ENCODE peak calls at places on chromosomes 5 and 9, in four cellular contexts. P is PC-3, D is Peyer's patch, Y is colonic mucosa. S is an unnamed sample.

GRCh38 chr5:139167533-139167932 is 30.6 kb downstream of the SIL1 start:
- DNase-seq in D (no peak), Y (no peak), P (no peak), S (no peak)

GRCh38 chr9:16119861-16120641 is 567.2 kb downstream of the CCDC171 start:
- DNase-seq in Y (no peak), D (no peak), P (no peak), S (no peak)

GRCh38 chr5:170184007-170184687 is 48.6 kb upstream of the C5orf58 start:
- DNase-seq in D (peak; percentile 62), Y (peak; percentile 53), P (peak; percentile 74), S (peak; percentile 33)

GRCh38 chr9:23663946-23664345 is 162.1 kb downstream of the ELAVL2 start:
- DNase-seq in Y (no peak), D (no peak), P (no peak), S (no peak)

GRCh38 chr9:116271991-116272390 is 118.4 kb downstream of the PAPPA start:
- DNase-seq in Y (no peak), P (no peak), D (no peak), S (no peak)

GRCh38 chr5:8839361-8840055 is 706.4 kb downstream of the SEMA5A start:
- DNase-seq in Y (no peak), P (no peak), D (no peak), S (no peak)

GRCh38 chr5:485113-485942 is 38.9 kb downstream of the SLC9A3 start:
- DNase-seq in P (no peak), Y (no peak), D (no peak), S (no peak)

GRCh38 chr5:152689275-152689711 is 284.2 kb upstream of the NMUR2 start:
- DNase-seq in Y (no peak), P (no peak), D (no peak), S (no peak)

GRCh38 chr5:75342836-75343235 is 5.8 kb downstream of the HMGCR start:
- DNase-seq in D (no peak), Y (no peak), P (peak; percentile 20), S (no peak)

GRCh38 chr9:89811896-89812450 is 207.2 kb downstream of the GADD45G start:
- DNase-seq in Y (no peak), P (no peak), D (no peak), S (no peak)

GRCh38 chr5:151618907-151619306 is 27.8 kb upstream of the FAT2 start:
- DNase-seq in Y (no peak), D (no peak), P (peak; percentile 43), S (no peak)

GRCh38 chr5:174315471-174315870 is 270.0 kb downstream of the NSG2 start:
- DNase-seq in Y (no peak), D (no peak), P (no peak), S (no peak)

GRCh38 chr9:123407537-123407828 is 51.5 kb downstream of the CRB2 start:
- DNase-seq in Y (no peak), P (no peak), D (no peak), S (no peak)

GRCh38 chr9:101235105-101235866 is 149.5 kb downstream of the BAAT start:
- DNase-seq in D (no peak), Y (no peak), P (peak; percentile 26), S (no peak)

GRCh38 chr5:149203896-149204544 is 62.7 kb downstream of the ABLIM3 start:
- DNase-seq in P (peak; percentile 45), D (no peak), Y (no peak), S (no peak)

GRCh38 chr5:32498484-32498883 is 53.9 kb upstream of the ZFR start:
- DNase-seq in D (no peak), Y (no peak), P (no peak), S (no peak)

GRCh38 chr5:66436721-66437120 is 159.5 kb upstream of the MAST4 start:
- DNase-seq in Y (no peak), D (no peak), P (peak; percentile 1), S (no peak)

GRCh38 chr5:59107692-59108091 is 524.8 kb downstream of the RAB3C start:
- DNase-seq in D (no peak), P (no peak), Y (no peak), S (no peak)

GRCh38 chr5:180790020-180790419 is 12.6 kb downstream of the MGAT1 start:
- DNase-seq in P (peak; percentile 23), D (no peak), Y (peak; percentile 17), S (no peak)

GRCh38 chr9:126162611-126163381 is 163.8 kb upstream of the MVB12B start:
- DNase-seq in D (no peak), P (no peak), Y (no peak), S (no peak)

GRCh38 chr5:87190041-87190440 is 77.6 kb upstream of the RASA1 start:
- DNase-seq in P (peak; percentile 77), Y (no peak), D (no peak), S (no peak)

GRCh38 chr5:87195104-87195581 is 72.5 kb upstream of the RASA1 start:
- DNase-seq in D (no peak), P (peak; percentile 68), Y (no peak), S (peak; percentile 25)

GRCh38 chr5:87190687-87191086 is 77.0 kb upstream of the RASA1 start:
- DNase-seq in D (no peak), Y (no peak), P (no peak), S (no peak)

GRCh38 chr5:87191645-87192044 is 76.0 kb upstream of the RASA1 start:
- DNase-seq in Y (no peak), D (no peak), P (no peak), S (no peak)

GRCh38 chr5:87195616-87196015 is 72.1 kb upstream of the RASA1 start:
- DNase-seq in Y (no peak), P (no peak), D (no peak), S (no peak)
- H3K4me3 ChIP-seq in Y (no peak overlapping the region), P (no peak overlapping the region), D (no peak overlapping the region), S (no peak overlapping the region)

DNA sequence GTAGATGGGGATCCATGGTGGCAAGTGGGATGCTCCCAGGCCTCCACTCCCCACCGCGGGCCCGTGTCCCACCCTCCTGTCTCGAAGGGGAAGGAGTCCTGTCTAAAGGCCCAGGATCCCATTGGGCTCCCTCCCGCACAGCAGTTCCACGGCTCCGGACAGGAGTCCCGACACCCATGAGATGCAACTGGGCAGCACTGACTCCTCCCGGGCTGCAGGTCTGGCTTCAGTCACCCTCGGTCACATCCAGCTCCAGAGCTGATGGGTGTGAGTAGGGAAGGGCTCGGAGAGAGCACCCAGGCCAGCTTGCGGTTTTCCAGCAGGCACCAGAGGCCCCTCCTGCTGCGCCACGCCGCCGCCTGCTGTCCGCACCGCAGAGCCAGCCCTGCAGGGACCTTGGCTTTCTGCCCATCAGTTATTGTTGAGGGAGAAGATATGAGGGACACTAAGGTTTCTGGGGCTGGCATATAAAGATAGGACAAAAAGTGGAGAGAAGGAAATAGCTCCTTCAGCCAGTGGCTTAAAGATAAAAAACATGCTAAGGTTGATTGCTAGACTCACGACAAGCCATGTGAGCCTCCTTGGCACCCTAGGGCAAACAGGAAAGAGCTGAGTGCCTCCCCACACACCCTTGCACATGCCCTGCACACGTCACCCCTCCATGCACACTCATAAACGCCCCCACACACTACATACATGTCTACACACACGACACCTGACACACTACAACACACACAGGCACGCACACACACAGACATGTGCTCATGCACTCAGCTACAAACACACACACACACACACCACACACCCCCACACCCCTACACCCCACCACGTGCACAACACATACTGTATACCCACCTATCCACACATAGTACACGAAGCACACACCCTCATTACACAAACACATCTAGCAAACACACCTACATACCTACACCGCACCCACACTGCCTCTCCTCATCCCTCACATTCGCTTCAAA is 79.0 kb downstream of the AK8 start:
- DNase-seq in D (no peak), Y (peak; percentile 75), P (peak; percentile 19), S (no peak)
- TF ChIP-seq CTCF in D (no peak), Y (peak; percentile 21), P (peak; percentile 16), S (peak; percentile 13)

DNA sequence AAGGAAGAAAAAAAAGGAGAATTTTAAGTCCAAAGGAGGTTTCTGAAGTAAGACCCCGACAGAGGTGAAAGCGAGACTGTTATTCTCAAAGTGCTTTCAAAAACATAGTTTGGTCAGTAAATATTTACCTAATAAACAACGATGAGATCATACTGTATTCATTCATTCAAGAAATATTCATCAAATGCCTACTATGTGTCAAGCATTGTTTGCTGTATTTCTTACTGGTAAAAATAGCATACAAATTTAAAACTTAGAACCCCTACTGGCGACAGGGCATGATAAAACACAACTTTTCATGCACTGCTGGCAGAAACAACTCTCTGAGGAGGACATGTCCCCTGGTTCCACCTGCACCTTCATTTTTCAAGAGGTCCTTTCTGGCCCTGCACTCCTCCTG is 190.7 kb downstream of the CDK5RAP2 start:
- DNase-seq in D (no peak), P (no peak), Y (no peak), S (no peak)
- H3K36me3 ChIP-seq in D (no peaks in the 10 kb centered on the region), P (peaks cover 28% of the 10 kb centered on the region), Y (no peaks in the 10 kb centered on the region), S (peaks cover 32% of the 10 kb centered on the region)

DNA sequence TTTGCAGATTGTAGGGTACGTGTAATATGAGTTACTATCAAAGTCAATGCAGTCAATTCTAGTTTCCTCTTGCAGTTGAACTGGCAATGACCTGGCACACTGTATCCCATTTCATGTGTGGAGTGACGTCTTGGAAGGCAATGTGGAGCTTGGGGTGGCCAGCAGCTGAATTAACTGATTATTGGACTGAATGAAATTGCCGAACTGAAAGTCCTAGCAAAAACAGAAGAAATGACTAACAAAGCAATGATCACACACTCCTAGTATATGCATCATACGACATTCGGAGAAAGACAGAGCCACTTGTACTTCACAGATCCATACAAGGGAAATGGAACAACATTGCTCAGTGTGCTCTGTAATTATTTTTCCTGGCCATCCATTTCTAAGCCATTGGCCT is 259.1 kb upstream of the DAPK1 start:
- DNase-seq in D (no peak), P (no peak), Y (no peak), S (no peak)
- H3K4me3 ChIP-seq in D (no peak overlapping the region), P (no peak overlapping the region), Y (no peak overlapping the region), S (no peak overlapping the region)

GRCh38 chr5:173283318-173284288 is 44.6 kb downstream of the STC2 start:
- DNase-seq in P (peak; percentile 78), Y (peak; percentile 72), D (peak; percentile 59), S (peak; percentile 72)
- TF ChIP-seq CTCF in P (peak; percentile 77), Y (peak; percentile 26), D (no peak), S (peak; percentile 71)

GRCh38 chr9:70861797-70862196 is 259.6 kb downstream of the TRPM3 start:
- DNase-seq in D (no peak), P (no peak), Y (no peak), S (no peak)
- H3K36me3 ChIP-seq in D (no peaks in the 10 kb centered on the region), P (no peaks in the 10 kb centered on the region), Y (no peaks in the 10 kb centered on the region), S (no peaks in the 10 kb centered on the region)

DNA sequence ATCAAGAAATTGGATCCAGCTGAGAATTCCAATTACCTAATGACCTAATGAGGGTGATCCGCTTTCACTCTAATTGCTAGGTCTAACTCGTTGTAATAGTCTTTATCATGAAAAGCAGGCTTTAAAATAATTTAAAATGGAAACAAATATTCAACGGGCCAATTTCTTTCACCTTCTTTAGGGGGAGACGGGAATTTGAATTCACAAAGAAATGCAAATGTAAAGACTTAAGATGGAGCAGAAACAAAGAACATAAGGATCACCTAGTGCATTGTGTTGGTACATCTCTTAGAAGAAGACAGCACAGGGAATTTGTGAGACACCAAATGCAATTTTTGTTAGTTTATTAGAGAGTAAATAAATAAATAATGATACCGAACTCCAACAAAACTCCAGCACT is 1.5 kb upstream of the KCNN2 start:
- DNase-seq in Y (no peak), D (no peak), P (no peak), S (no peak)
- H3K4me3 ChIP-seq in Y (peak overlapping the region; percentile 54), D (no peak overlapping the region), P (no peak overlapping the region), S (no peak overlapping the region)

DNA sequence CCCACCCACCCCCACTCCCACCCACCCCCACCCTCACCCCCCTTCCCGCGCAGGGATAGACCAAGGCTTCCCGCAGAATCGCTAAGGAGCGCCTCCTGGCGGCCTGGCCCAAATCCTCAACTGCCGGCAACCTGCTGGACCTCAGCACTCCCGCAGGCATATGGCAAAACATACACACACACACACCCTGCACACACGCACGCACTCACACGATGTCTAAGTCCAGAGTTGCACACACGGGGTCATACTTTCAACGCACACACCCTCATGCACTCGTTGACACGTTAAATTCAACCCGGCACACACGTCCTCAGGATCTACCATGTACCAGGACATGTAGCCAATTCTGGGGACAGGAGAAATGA is 1.7 kb downstream of the CPLX2 start:
- DNase-seq in Y (no peak), D (no peak), P (no peak), S (no peak)
- TF ChIP-seq CTCF in Y (no peak), D (no peak), P (peak; percentile 13), S (peak; percentile 46)

GRCh38 chr5:57575839-57576238 is 93.2 kb upstream of the ACTBL2 start:
- DNase-seq in D (no peak), P (no peak), Y (no peak), S (no peak)
- H3K36me3 ChIP-seq in D (no peaks in the 10 kb centered on the region), P (no peaks in the 10 kb centered on the region), Y (no peaks in the 10 kb centered on the region), S (no peaks in the 10 kb centered on the region)